ENCODE peak calls at places on chromosomes 2 and 18, in nine cellular contexts. K is HEK293T; R is stimulated activated CD4-positive, alpha-beta T cell treated with anti-CD3 and anti-CD28 coated beads, Interleukin-12 subunit alpha, Interleukin-12 subunit beta, amount 100 ng/mL, for 4 hours; V is endothelial cell; D is uterus; I is kidney epithelial cell; X is right cardiac atrium; M is NCI-H460; C is activated CD4-positive, alpha-beta T cell treated with anti-CD3 and anti-CD28 coated beads for 4 hours. Y is an unnamed sample.

GRCh38 chr2:145065278-145065677 is 545.4 kb upstream of the ZEB2 start:
- DNase-seq in M (peak), R (no peak), X (no peak), D (no peak), V (no peak), K (no peak), I (no peak), C (no peak), Y (no peak)

GRCh38 chr18:77063256-77063655 is 69.3 kb downstream of the MBP start:
- DNase-seq in C (peak), K (no peak), X (no peak), D (no peak), V (no peak), I (no peak), R (peak), M (no peak), Y (no peak)

GRCh38 chr18:46917808-46918600 is 602 bp downstream of the KATNAL2 start:
- DNase-seq in I (no peak), X (peak), M (no peak), V (peak), R (peak), D (peak), K (no peak), C (no peak), Y (peak)

GRCh38 chr2:214899751-214900150 is 90.3 kb upstream of the BARD1 start:
- DNase-seq in R (no peak), V (no peak), M (no peak), I (no peak), X (no peak), C (no peak), K (no peak), D (no peak), Y (no peak)

GRCh38 chr18:35572644-35573043 is 8.9 kb upstream of the GALNT1 start:
- DNase-seq in C (no peak), K (no peak), M (no peak), D (no peak), R (no peak), X (peak), I (no peak), V (no peak), Y (no peak)

GRCh38 chr18:47235096-47235495 is 16.4 kb downstream of the SKOR2 start:
- DNase-seq in C (no peak), V (no peak), R (no peak), X (no peak), I (no peak), M (no peak), K (no peak), D (no peak), Y (no peak)

GRCh38 chr18:79643049-79643765 is 36.4 kb upstream of the CTDP1 start:
- DNase-seq in I (no peak), X (peak), R (no peak), C (no peak), D (no peak), M (no peak), V (no peak), K (no peak), Y (no peak)

GRCh38 chr2:46053502-46054094 is 243.6 kb upstream of the EPAS1 start:
- DNase-seq in R (no peak), I (no peak), V (no peak), M (no peak), X (no peak), K (no peak), C (no peak), D (no peak), Y (no peak)

GRCh38 chr2:44051948-44052347 is 56.2 kb upstream of the LRPPRC start:
- DNase-seq in V (no peak), X (no peak), K (no peak), D (no peak), M (no peak), R (no peak), C (no peak), I (no peak), Y (no peak)

GRCh38 chr2:174332607-174333001 is 2.1 kb upstream of the SP9 start:
- DNase-seq in C (no peak), X (no peak), V (peak), M (peak), R (no peak), I (no peak), D (no peak), K (peak), Y (peak)

GRCh38 chr2:166539340-166540162 is 45.5 kb upstream of the SCN7A start:
- DNase-seq in V (peak), M (peak), D (no peak), I (peak), C (no peak), R (no peak), X (no peak), K (peak), Y (peak)

GRCh38 chr2:239208470-239209180 is 192.2 kb downstream of the HDAC4 start:
- DNase-seq in M (no peak), X (no peak), D (no peak), R (no peak), C (no peak), I (no peak), K (no peak), V (no peak), Y (peak)

GRCh38 chr18:23547806-23548205 is 38.5 kb downstream of the NPC1 start:
- DNase-seq in X (no peak), M (no peak), K (no peak), V (no peak), C (no peak), I (peak), D (no peak), R (no peak), Y (no peak)

GRCh38 chr2:61044596-61044995 is 21.1 kb upstream of the SANBR start:
- DNase-seq in X (no peak), R (no peak), C (no peak), K (no peak), V (no peak), D (no peak), M (no peak), I (no peak), Y (no peak)